ENCODE peak calls at places on chromosomes 11 and 22, in ten cellular contexts. G is neural crest cell, V is astrocyte of the spinal cord, J is AG09309, L is stomach, D is foreskin keratinocyte, N is right lobe of liver, K is HCT116, R is mucosa of descending colon, B is fibroblast of lung. E is an unnamed sample.

GRCh38 chr11:120608760-120609211 is 97.2 kb downstream of the GRIK4 start:
- DNase-seq in G (no peak), V (no peak), J (peak), L (no peak), D (no peak), N (no peak), K (no peak), R (peak), B (peak), E (no peak)

GRCh38 chr11:88631497-88631896 is 294.0 kb upstream of the CTSC start:
- DNase-seq in G (no peak), V (peak), J (no peak), L (no peak), D (peak), N (no peak), K (peak), R (no peak), B (peak), E (no peak)

GRCh38 chr11:120056301-120057027 is 81.4 kb downstream of the TRIM29 start:
- DNase-seq in G (no peak), V (no peak), J (no peak), L (no peak), D (no peak), N (no peak), K (no peak), R (no peak), B (no peak), E (no peak)

GRCh38 chr11:96388891-96389603 is 665 bp downstream of the CCDC82 start:
- DNase-seq in G (no peak), V (no peak), J (no peak), L (no peak), D (no peak), N (no peak), K (peak), R (no peak), B (peak), E (no peak)

GRCh38 chr11:72668645-72669347 is 5.4 kb downstream of the PDE2A start:
- DNase-seq in G (no peak), V (no peak), J (no peak), L (no peak), D (no peak), N (no peak), K (no peak), R (no peak), B (peak), E (no peak)

GRCh38 chr22:36612458-36612857 is 83.5 kb upstream of the EIF3D start:
- DNase-seq in G (no peak), V (no peak), J (peak), L (no peak), D (no peak), N (no peak), K (no peak), R (no peak), B (peak), E (no peak)

GRCh38 chr11:55572548-55572947 is 620 bp downstream of the OR4C16 start:
- DNase-seq in G (no peak), V (no peak), J (no peak), L (no peak), D (no peak), N (no peak), K (no peak), R (no peak), B (no peak), E (no peak)

GRCh38 chr11:62669420-62670161 is 1.9 kb upstream of the UQCC3 start:
- DNase-seq in G (no peak), V (no peak), J (no peak), L (no peak), D (no peak), N (peak), K (no peak), R (peak), B (no peak), E (no peak)

GRCh38 chr22:48089601-48090331 is 1327.3 kb downstream of the TBC1D22A start:
- DNase-seq in G (no peak), V (no peak), J (no peak), L (no peak), D (no peak), N (no peak), K (no peak), R (peak), B (peak), E (peak)

GRCh38 chr11:121466063-121466794 is 13.5 kb upstream of the SORL1-AS1 start:
- DNase-seq in G (peak), V (peak), J (peak), L (peak), D (peak), N (peak), K (peak), R (peak), B (peak), E (peak)

GRCh38 chr11:97140885-97141494 is 751.2 kb downstream of the JRKL start:
- DNase-seq in G (no peak), V (no peak), J (no peak), L (no peak), D (peak), N (no peak), K (no peak), R (peak), B (no peak), E (no peak)

GRCh38 chr11:131841028-131841427 is 470.6 kb downstream of the NTM start:
- DNase-seq in G (no peak), V (no peak), J (no peak), L (no peak), D (no peak), N (no peak), K (no peak), R (no peak), B (no peak), E (no peak)

GRCh38 chr11:105177658-105178057 is 38.1 kb upstream of the CARD18 start:
- DNase-seq in G (no peak), V (peak), J (peak), L (no peak), D (peak), N (no peak), K (no peak), R (no peak), B (peak), E (no peak)

GRCh38 chr11:206002-206384 is 1.2 kb downstream of the BET1L start:
- DNase-seq in G (no peak), V (no peak), J (no peak), L (peak), D (no peak), N (no peak), K (no peak), R (no peak), B (no peak), E (no peak)

GRCh38 chr22:44242946-44243724 is 62.4 kb downstream of the PARVG start:
- DNase-seq in G (no peak), V (no peak), J (no peak), L (peak), D (no peak), N (no peak), K (no peak), R (no peak), B (no peak), E (no peak)

GRCh38 chr22:28955817-28956216 is 72.4 kb downstream of the ZNRF3 start:
- DNase-seq in G (no peak), V (no peak), J (no peak), L (peak), D (no peak), N (no peak), K (no peak), R (peak), B (peak), E (no peak)

GRCh38 chr22:20989323-20990138 is 7.4 kb downstream of the LZTR1 start:
- DNase-seq in G (no peak), V (peak), J (no peak), L (no peak), D (no peak), N (no peak), K (no peak), R (no peak), B (peak), E (no peak)

GRCh38 chr11:61958590-61958989 is 8.4 kb downstream of the BEST1 start:
- DNase-seq in G (no peak), V (no peak), J (no peak), L (no peak), D (no peak), N (no peak), K (no peak), R (no peak), B (no peak), E (no peak)

DNA sequence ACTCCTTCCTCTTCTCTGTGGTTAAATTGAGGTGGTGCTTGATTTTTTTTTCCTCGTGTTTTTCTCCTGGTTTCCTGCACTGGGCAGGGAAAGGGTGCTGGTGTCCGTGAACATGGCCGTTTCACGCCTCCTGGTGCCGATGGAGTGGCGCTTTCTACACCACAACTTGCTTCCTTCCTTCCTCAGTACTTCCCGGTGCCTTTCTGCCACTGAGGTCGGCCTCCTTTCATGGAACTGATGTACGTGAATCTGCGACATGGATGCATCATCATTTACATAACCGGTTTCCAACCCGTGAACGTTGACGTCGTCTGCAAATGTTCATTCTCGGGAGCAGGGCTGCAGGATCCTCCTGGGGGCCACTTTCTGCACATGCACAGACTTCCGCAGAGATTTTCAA is 474.5 kb downstream of the BRD1 start:
- DNase-seq in G (no peak), V (no peak), J (no peak), L (peak), D (no peak), N (no peak), K (no peak), R (no peak), B (no peak), E (peak)
- TF ChIP-seq CTCF in G (no peak), V (no peak), J (no peak), L (no peak), D (no peak), N (no peak), K (no peak), R (no peak), B (no peak), E (no peak)

DNA sequence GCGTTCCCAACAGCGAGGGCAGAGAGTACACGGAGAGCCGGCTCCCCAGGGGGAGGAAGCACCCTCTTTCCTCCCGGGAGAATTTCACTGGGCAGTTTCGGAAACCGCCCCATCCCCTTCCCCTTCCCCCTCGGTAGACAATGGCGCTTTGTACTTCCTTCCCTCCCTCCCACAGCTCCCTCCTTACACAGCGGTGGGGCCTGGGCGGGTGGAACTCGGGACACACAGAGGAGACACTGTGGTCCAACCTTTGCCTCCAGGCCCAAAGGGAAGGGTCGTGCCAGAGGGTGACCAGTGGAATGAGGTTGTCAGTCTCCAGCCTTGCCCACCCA is 4.3 kb downstream of the SMTN start:
- DNase-seq in G (peak), V (no peak), J (no peak), L (no peak), D (no peak), N (no peak), K (no peak), R (no peak), B (no peak), E (no peak)
- TF ChIP-seq CTCF in G (no peak), V (no peak), J (no peak), L (no peak), D (no peak), N (no peak), K (no peak), R (no peak), B (no peak), E (peak)

DNA sequence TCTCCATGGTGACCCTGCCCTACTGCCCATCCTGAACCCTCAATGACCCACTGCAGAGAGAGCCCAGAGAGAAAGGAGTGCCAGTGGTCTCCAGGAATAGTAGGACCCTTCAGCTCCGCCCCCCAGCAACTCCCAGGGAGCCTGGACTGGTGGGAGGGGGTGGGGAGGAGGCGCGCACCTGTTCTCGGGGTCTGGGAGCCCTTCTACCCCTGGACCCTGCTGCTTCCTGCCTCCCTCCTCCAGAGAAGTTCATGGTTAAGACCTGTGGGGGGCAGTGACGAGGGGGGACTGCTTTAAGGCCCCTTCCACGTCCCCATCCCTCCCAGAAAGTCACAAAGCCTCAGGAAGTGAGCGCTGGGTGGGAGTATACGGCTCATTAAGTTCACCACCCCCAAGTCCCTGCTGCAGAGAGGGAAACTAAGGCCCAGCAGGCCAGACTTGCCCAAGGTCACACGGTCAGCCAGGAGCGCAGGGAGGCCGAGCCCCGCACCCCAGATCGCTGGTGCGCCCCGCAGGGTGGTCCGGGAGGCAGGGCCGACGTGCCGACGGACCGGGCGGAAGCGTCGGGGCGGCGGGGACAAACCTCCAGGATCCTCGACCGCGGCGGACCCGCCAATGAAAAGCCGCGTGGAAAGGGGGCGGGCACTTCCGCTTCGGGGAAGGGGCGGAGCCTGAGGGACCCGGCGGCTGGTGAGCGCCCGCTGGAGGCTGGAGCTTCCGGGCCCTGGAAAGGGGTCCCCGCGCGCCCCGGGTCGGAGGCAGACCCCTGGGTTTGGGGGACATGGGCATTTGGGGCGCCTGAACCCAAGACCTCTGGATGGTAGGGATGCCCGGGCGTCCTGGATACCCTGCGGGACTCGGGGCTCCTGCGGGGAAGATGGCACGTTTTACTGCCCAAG is at the start of the genes NUDT22 and TRPT1:
- DNase-seq in G (peak), V (peak), J (no peak), L (peak), D (peak), N (peak), K (no peak), R (peak), B (peak), E (peak)
- TF ChIP-seq CTCF in G (peak), V (peak), J (peak), L (no peak), D (peak), N (peak), K (no peak), R (no peak), B (peak), E (no peak)

GRCh38 chr11:2522636-2523255 is 77.9 kb downstream of the KCNQ1 start:
- DNase-seq in G (no peak), V (no peak), J (no peak), L (peak), D (no peak), N (peak), K (no peak), R (peak), B (no peak), E (peak)
- TF ChIP-seq CTCF in G (no peak), V (no peak), J (no peak), L (no peak), D (no peak), N (no peak), K (no peak), R (no peak), B (no peak), E (no peak)

GRCh38 chr11:133836076-133836548 is 9.2 kb downstream of the SPATA19 start:
- DNase-seq in G (no peak), V (no peak), J (no peak), L (no peak), D (no peak), N (no peak), K (no peak), R (no peak), B (no peak), E (no peak)

GRCh38 chr11:133833899-133834296 is 11.4 kb downstream of the SPATA19 start:
- DNase-seq in G (no peak), V (no peak), J (no peak), L (no peak), D (no peak), N (no peak), K (no peak), R (no peak), B (no peak), E (no peak)

GRCh38 chr11:133834399-133835257 is 10.7 kb downstream of the SPATA19 start:
- DNase-seq in G (no peak), V (no peak), J (no peak), L (no peak), D (no peak), N (no peak), K (no peak), R (no peak), B (no peak), E (no peak)

GRCh38 chr11:133833101-133833898 is 12.0 kb downstream of the SPATA19 start:
- DNase-seq in G (no peak), V (no peak), J (no peak), L (no peak), D (no peak), N (no peak), K (no peak), R (no peak), B (no peak), E (no peak)

GRCh38 chr11:133835258-133836075 is 9.8 kb downstream of the SPATA19 start:
- DNase-seq in G (peak), V (peak), J (no peak), L (no peak), D (peak), N (no peak), K (peak), R (peak), B (peak), E (peak)
- TF ChIP-seq CTCF in G (peak), V (peak), J (no peak), L (peak), D (peak), N (peak), K (peak), R (no peak), B (no peak), E (peak)

GRCh38 chr11:9200471-9200870 is 64.7 kb downstream of the DENND5A start:
- DNase-seq in G (no peak), V (no peak), J (no peak), L (no peak), D (no peak), N (no peak), K (no peak), R (no peak), B (no peak), E (no peak)
- TF ChIP-seq CTCF in G (no peak), V (no peak), J (no peak), L (no peak), D (no peak), N (no peak), K (no peak), R (no peak), B (no peak), E (no peak)

E was measured in mesothelial cell of epicardium.